ENCODE peak calls at places on chromosome 22, in seven cellular contexts. V is neuronal stem cell, C is mesendoderm, L is mesenchymal stem cell, T is IMR-90, F is H1, D is trophoblast cell. B is an unnamed sample.

GRCh38 chr22:27195104-27195503 is 537.7 kb downstream of the MIAT start:
- DNase-seq in V (no peak), C (no peak), L (no peak), T (peak), F (no peak), D (no peak), B (no peak)

GRCh38 chr22:35949243-35949642 is 79.4 kb downstream of the RBFOX2 start:
- DNase-seq in V (no peak), C (no peak), L (no peak), T (no peak), F (no peak), D (no peak), B (no peak)

GRCh38 chr22:32103648-32104326 is 55.3 kb downstream of the C22orf42 start:
- DNase-seq in V (no peak), C (no peak), L (peak), T (peak), F (no peak), D (peak), B (no peak)

GRCh38 chr22:44738347-44738715 is 14.0 kb upstream of the ARHGAP8 start:
- DNase-seq in V (no peak), C (peak), L (no peak), T (peak), F (peak), D (peak), B (peak)

GRCh38 chr22:30691204-30691603 is 3.5 kb upstream of the OSBP2 start:
- DNase-seq in V (no peak), C (no peak), L (no peak), T (no peak), F (no peak), D (no peak), B (no peak)

GRCh38 chr22:47394504-47395440 is 632.3 kb downstream of the TBC1D22A start:
- DNase-seq in V (no peak), C (no peak), L (no peak), T (no peak), F (no peak), D (no peak), B (no peak)

GRCh38 chr22:44373234-44373633 is 60.5 kb upstream of the SHISAL1 start:
- DNase-seq in V (no peak), C (no peak), L (no peak), T (no peak), F (no peak), D (no peak), B (no peak)

GRCh38 chr22:17074648-17075002 is 10.2 kb upstream of the IL17RA start:
- DNase-seq in V (no peak), C (no peak), L (no peak), T (peak), F (no peak), D (no peak), B (no peak)

GRCh38 chr22:28299329-28299728 is 380.3 kb upstream of the PITPNB start:
- DNase-seq in V (no peak), C (peak), L (no peak), T (no peak), F (no peak), D (no peak), B (no peak)

GRCh38 chr22:19941365-19942070 is at the start of the genes COMT and TXNRD2:
- DNase-seq in V (no peak), C (peak), L (peak), T (peak), F (no peak), D (peak), B (no peak)

GRCh38 chr22:50340157-50340879 is 2.8 kb upstream of the PPP6R2 start:
- DNase-seq in V (no peak), C (peak), L (peak), T (no peak), F (no peak), D (peak), B (no peak)

GRCh38 chr22:27213766-27214581 is 556.6 kb downstream of the MIAT start:
- DNase-seq in V (no peak), C (no peak), L (peak), T (peak), F (no peak), D (no peak), B (peak)

GRCh38 chr22:23457586-23457985 is 122.5 kb downstream of the IGLL1 start:
- DNase-seq in V (no peak), C (no peak), L (no peak), T (no peak), F (no peak), D (peak), B (no peak)
- H3K18ac ChIP-seq in V (peak), C (no peak), L (no peak), T (no peak), F (no peak), D (peak), B (no peak)

DNA sequence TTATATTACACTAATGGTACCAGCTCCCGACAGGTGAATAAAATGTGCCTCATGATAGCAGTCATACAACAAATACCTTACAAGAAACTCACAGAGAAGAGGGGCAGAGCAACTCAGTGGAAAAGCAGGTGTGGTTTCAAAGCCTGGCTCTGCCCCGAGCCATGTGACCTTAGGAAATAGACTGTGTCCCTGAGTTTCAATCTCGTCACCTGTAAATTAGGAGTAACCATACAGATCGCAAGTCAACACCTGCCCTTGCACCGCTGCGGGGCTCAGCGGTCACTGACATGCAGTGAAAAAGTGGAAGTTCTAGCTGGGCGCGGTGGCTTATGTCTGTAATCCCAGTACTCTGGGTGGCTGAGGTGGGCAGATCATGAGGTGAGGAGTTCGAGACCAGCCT is 11.9 kb upstream of the MRTFA start:
- DNase-seq in V (no peak), C (no peak), L (no peak), T (no peak), F (no peak), D (peak), B (no peak)
- H3K27ac ChIP-seq in V (no peak), C (no peak), L (no peak), T (no peak), F (no peak), D (no peak), B (no peak)

GRCh38 chr22:48919851-48920589 is 907.7 kb downstream of the BRD1 start:
- DNase-seq in V (no peak), C (no peak), L (no peak), T (no peak), F (peak), D (no peak), B (peak)
- H3K18ac ChIP-seq in V (peak), C (no peak), L (no peak), T (no peak), F (peak), D (no peak), B (no peak)

GRCh38 chr22:41482319-41482935 is 13.5 kb downstream of the ACO2 start:
- DNase-seq in V (no peak), C (no peak), L (peak), T (peak), F (no peak), D (no peak), B (no peak)
- H3K27ac ChIP-seq in V (no peak), C (no peak), L (no peak), T (no peak), F (peak), D (no peak), B (no peak)

GRCh38 chr22:36963302-36963701 is 49.9 kb downstream of the CSF2RB start:
- DNase-seq in V (no peak), C (no peak), L (no peak), T (no peak), F (no peak), D (no peak), B (no peak)
- H3K18ac ChIP-seq in V (no peak), C (no peak), L (no peak), T (no peak), F (no peak), D (no peak), B (no peak)

GRCh38 chr22:25025586-25025985 is 73.1 kb downstream of the KIAA1671 start:
- DNase-seq in V (no peak), C (no peak), L (peak), T (no peak), F (no peak), D (no peak), B (no peak)
- H3K27ac ChIP-seq in V (peak), C (no peak), L (no peak), T (no peak), F (no peak), D (peak), B (no peak)

GRCh38 chr22:38347181-38347943 is 30.1 kb upstream of the CSNK1E start:
- DNase-seq in V (no peak), C (no peak), L (no peak), T (no peak), F (peak), D (no peak), B (no peak)
- H3K18ac ChIP-seq in V (peak), C (no peak), L (no peak), T (no peak), F (no peak), D (no peak), B (no peak)

GRCh38 chr22:46038516-46039430 is 61.8 kb upstream of the WNT7B start:
- DNase-seq in V (no peak), C (no peak), L (no peak), T (no peak), F (no peak), D (no peak), B (no peak)
- H3K27ac ChIP-seq in V (no peak), C (no peak), L (no peak), T (no peak), F (no peak), D (no peak), B (no peak)

DNA sequence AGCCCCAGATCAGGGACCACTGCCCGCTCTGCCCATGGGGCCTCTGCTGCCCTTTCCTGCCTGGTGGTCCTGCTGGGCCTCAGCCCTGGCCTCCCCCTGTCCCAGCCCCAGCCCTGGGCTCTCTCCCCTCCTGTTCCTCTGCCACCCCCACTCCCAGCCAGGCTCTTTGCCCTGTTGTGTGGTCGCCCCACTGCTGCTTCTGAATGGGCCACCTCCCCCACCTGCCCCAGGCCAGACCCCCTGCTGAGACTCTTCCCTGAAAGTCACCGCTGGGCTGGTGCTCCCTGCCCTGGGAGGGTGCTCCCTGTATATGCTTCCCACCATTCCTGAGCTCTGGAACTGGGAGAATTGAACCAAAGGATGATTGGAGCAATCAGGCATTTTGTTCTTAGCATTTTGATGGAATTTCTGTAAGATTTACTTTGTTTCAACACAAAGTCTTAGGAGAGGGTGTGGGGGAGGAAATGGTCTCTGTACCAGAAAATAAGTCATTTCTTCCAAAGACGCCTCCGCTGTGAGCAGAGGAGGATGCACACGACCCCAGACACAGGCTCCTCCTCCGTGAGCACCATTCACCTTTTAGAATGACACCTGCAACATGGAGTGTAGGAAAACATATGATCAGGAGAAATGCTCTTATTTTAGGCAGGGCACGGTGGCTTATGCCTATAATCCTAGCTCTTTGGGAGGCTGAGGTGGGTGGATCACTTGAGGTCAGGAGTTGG is 5.2 kb downstream of the APOBEC3B start:
- DNase-seq in V (no peak), C (no peak), L (no peak), T (no peak), F (no peak), D (no peak), B (no peak)
- H3K18ac ChIP-seq in V (no peak), C (no peak), L (no peak), T (no peak), F (no peak), D (no peak), B (no peak)

GRCh38 chr22:42972592-42973535 is 42.1 kb downstream of the PACSIN2 start:
- DNase-seq in V (no peak), C (no peak), L (peak), T (no peak), F (no peak), D (peak), B (no peak)
- H3K27ac ChIP-seq in V (no peak), C (no peak), L (no peak), T (no peak), F (no peak), D (peak), B (no peak)

B was measured in H9.